ENCODE peak calls at places on chromosomes 3 and 15, in nine cellular contexts. J is amygdala, Q is GM13976, P is glutamatergic neuron, A is right atrium auricular region, H is GM20000, T is Caki2, D is Kasumi-1, I is HEK293T. Z is an unnamed sample.

GRCh38 chr3:79005084-79005483 is 762.7 kb downstream of the ROBO1 start:
- DNase-seq in D (no peak), Q (no peak), J (no peak), T (no peak), A (no peak), I (no peak), H (no peak), P (no peak), Z (no peak)

GRCh38 chr3:194671511-194671899 is 486 bp downstream of the LSG1 start:
- DNase-seq in H (peak; percentile 36), J (no peak), Q (peak; percentile 58), T (peak; percentile 55), A (no peak), D (peak; percentile 60), I (no peak), P (no peak), Z (no peak)

GRCh38 chr3:189756651-189757078 is 125.5 kb downstream of the TP63 start:
- DNase-seq in T (peak; percentile 74), D (no peak), P (no peak), Q (no peak), J (no peak), A (no peak), I (no peak), H (no peak), Z (peak; percentile 90)

GRCh38 chr15:75061272-75061671 is 37.9 kb downstream of the PPCDC start:
- DNase-seq in I (no peak), H (peak; percentile 49), J (no peak), A (peak; percentile 44), Q (peak; percentile 71), T (no peak), D (no peak), P (no peak), Z (no peak)

GRCh38 chr3:129238945-129239705 is 10.3 kb upstream of the COPG1 start:
- DNase-seq in H (no peak), A (peak; percentile 67), T (peak; percentile 36), P (no peak), D (no peak), Q (no peak), I (no peak), J (no peak), Z (no peak)

GRCh38 chr15:60119101-60119500 is 115.0 kb downstream of the FOXB1 start:
- DNase-seq in J (no peak), A (no peak), I (no peak), P (no peak), Q (no peak), H (no peak), D (no peak), T (no peak), Z (no peak)

GRCh38 chr15:69491051-69491505 is 38.5 kb downstream of the RPLP1 start:
- DNase-seq in D (no peak), Q (no peak), J (no peak), A (no peak), T (no peak), I (no peak), H (no peak), P (no peak), Z (no peak)

GRCh38 chr3:54168451-54168850 is 46.1 kb downstream of the CACNA2D3 start:
- DNase-seq in H (no peak), D (no peak), A (no peak), J (no peak), I (no peak), T (no peak), P (no peak), Q (no peak), Z (peak; percentile 23)

GRCh38 chr15:40250771-40251454 is 12.1 kb downstream of the PAK6 start:
- DNase-seq in I (no peak), H (no peak), D (no peak), T (no peak), Q (no peak), A (no peak), J (no peak), P (no peak), Z (no peak)

GRCh38 chr15:36959746-36960145 is 140.6 kb downstream of the MEIS2 start:
- DNase-seq in Q (no peak), I (no peak), P (no peak), T (peak; percentile 9), D (no peak), J (no peak), H (no peak), A (no peak), Z (no peak)

GRCh38 chr3:196506687-196507086 is 3.1 kb upstream of the RNF168 start:
- DNase-seq in Q (no peak), D (no peak), J (no peak), I (no peak), H (no peak), T (no peak), A (no peak), P (no peak), Z (no peak)

GRCh38 chr3:58021072-58021959 is 13.1 kb downstream of the FLNB start:
- DNase-seq in T (no peak), Q (no peak), P (no peak), H (no peak), D (no peak), A (no peak), J (no peak), I (no peak), Z (peak; percentile 75)

GRCh38 chr3:33826688-33827087 is 28.3 kb downstream of the PDCD6IP start:
- DNase-seq in J (no peak), A (no peak), H (no peak), D (no peak), T (no peak), P (no peak), Q (no peak), I (no peak), Z (no peak)